ENCODE peak calls at places on chromosomes 5 and 9, in seven cellular contexts. L is heart right ventricle, B is choroid plexus epithelial cell, K is endodermal cell, X is cardiac fibroblast, H is A549, U is fibroblast of lung. N is an unnamed sample.

GRCh38 chr5:123035320-123035949 is 1.1 kb downstream of the PPIC start:
- DNase-seq in U (peak; percentile 36), H (peak; percentile 83), L (peak; percentile 27), K (peak; percentile 89), B (peak; percentile 43), X (peak; percentile 49), N (peak; percentile 44)

GRCh38 chr5:139774980-139775654 is 20.5 kb upstream of the PSD2 start:
- DNase-seq in L (peak; percentile 71), U (peak; percentile 57), K (peak; percentile 99), X (peak; percentile 36), H (peak; percentile 63), B (peak; percentile 47), N (peak; percentile 69)

GRCh38 chr5:115983519-115983918 is 21.2 kb downstream of the LVRN start:
- DNase-seq in L (no peak), K (no peak), U (no peak), B (no peak), H (no peak), X (no peak), N (no peak)

GRCh38 chr5:16508730-16509531 is 43.3 kb upstream of the ZNF622 start:
- DNase-seq in H (peak; percentile 12), L (peak; percentile 74), K (peak; percentile 85), X (peak; percentile 59), U (no peak), B (no peak), N (no peak)

GRCh38 chr9:90894956-90895687 is 93.5 kb downstream of the SYK start:
- DNase-seq in H (peak; percentile 22), B (peak; percentile 35), K (peak; percentile 72), U (peak; percentile 14), X (peak; percentile 18), L (no peak), N (no peak)

GRCh38 chr9:115250646-115251045 is 132.7 kb upstream of the TNC start:
- DNase-seq in X (peak; percentile 90), B (peak; percentile 93), L (no peak), K (peak; percentile 64), H (no peak), U (peak; percentile 86), N (no peak)

GRCh38 chr5:121974261-121974660 is 12.5 kb downstream of the SRFBP1 start:
- DNase-seq in H (no peak), U (peak; percentile 80), K (no peak), B (peak; percentile 89), L (no peak), X (peak; percentile 74), N (no peak)

GRCh38 chr9:119951090-119951489 is 581.9 kb upstream of the BRINP1 start:
- DNase-seq in B (peak; percentile 12), H (no peak), K (peak; percentile 36), L (no peak), X (no peak), U (peak; percentile 4), N (no peak)

GRCh38 chr5:144697847-144698262 is 527.2 kb downstream of the KCTD16 start:
- DNase-seq in U (peak; percentile 96), H (peak; percentile 10), B (peak; percentile 69), X (peak; percentile 98), L (no peak), K (no peak), N (no peak)

GRCh38 chr9:37954581-37954981 is 50.7 kb upstream of the SLC25A51 start:
- DNase-seq in K (no peak), X (no peak), L (no peak), U (no peak), H (no peak), B (no peak), N (no peak)

GRCh38 chr5:32585122-32585445 is 273 bp upstream of the SUB1 start:
- DNase-seq in B (no peak), L (no peak), U (no peak), X (no peak), H (no peak), K (no peak), N (no peak)

GRCh38 chr5:141649056-141649688 is 2.0 kb downstream of the FCHSD1 start:
- DNase-seq in X (no peak), L (no peak), K (no peak), B (no peak), U (no peak), H (no peak), N (no peak)

GRCh38 chr5:102792705-102793104 is 37.6 kb downstream of the PAM start:
- DNase-seq in H (peak; percentile 20), L (no peak), K (no peak), X (peak; percentile 63), B (peak; percentile 70), U (peak; percentile 43), N (no peak)

GRCh38 chr5:16579142-16579541 is 37.7 kb downstream of the RETREG1 start:
- DNase-seq in H (no peak), X (no peak), K (no peak), B (no peak), L (peak; percentile 33), U (no peak), N (no peak)

GRCh38 chr5:29263836-29264235 is 1929.7 kb upstream of the CDH6 start:
- DNase-seq in H (peak; percentile 30), K (no peak), U (no peak), B (peak; percentile 10), L (no peak), X (no peak), N (no peak)

GRCh38 chr5:3510642-3511041 is 85.0 kb upstream of the IRX1 start:
- DNase-seq in H (no peak), B (no peak), U (no peak), X (no peak), L (no peak), K (no peak), N (no peak)

GRCh38 chr5:127228540-127229184 is 61.9 kb upstream of the MEGF10 start:
- DNase-seq in U (no peak), K (peak; percentile 68), X (no peak), H (no peak), B (peak; percentile 11), L (no peak), N (peak; percentile 15)

GRCh38 chr5:133489632-133490031 is 122.7 kb downstream of the FSTL4 start:
- DNase-seq in K (peak; percentile 38), H (peak; percentile 40), B (no peak), L (no peak), U (no peak), X (no peak), N (no peak)

GRCh38 chr5:111755264-111755941 is 1.6 kb downstream of the NREP start:
- DNase-seq in B (no peak), X (peak; percentile 42), K (no peak), L (no peak), U (no peak), H (no peak), N (no peak)

GRCh38 chr5:43037929-43038510 is 2.1 kb downstream of the ANXA2R start:
- DNase-seq in X (peak; percentile 81), U (peak; percentile 97), B (peak; percentile 90), H (no peak), K (peak; percentile 65), L (peak; percentile 28), N (no peak)

GRCh38 chr5:14413331-14413750 is 168.3 kb upstream of the OTULINL start:
- DNase-seq in H (no peak), U (no peak), K (no peak), X (peak; percentile 75), L (no peak), B (peak; percentile 71), N (no peak)

GRCh38 chr5:27266184-27266583 is 227.8 kb upstream of the CDH9 start:
- DNase-seq in K (no peak), B (peak; percentile 15), H (no peak), U (peak; percentile 28), X (no peak), L (no peak), N (no peak)

GRCh38 chr9:92970467-92970923 is 23.2 kb downstream of the FGD3 start:
- DNase-seq in U (no peak), X (peak; percentile 44), H (no peak), B (peak; percentile 21), L (no peak), K (peak; percentile 82), N (no peak)

GRCh38 chr5:173890195-173890951 is 2.2 kb downstream of the CPEB4 start:
- DNase-seq in L (peak; percentile 42), B (peak; percentile 42), H (peak; percentile 48), K (peak; percentile 74), X (peak; percentile 42), U (peak; percentile 45), N (no peak)

GRCh38 chr5:37838152-37838932 is 1.5 kb downstream of the GDNF start:
- DNase-seq in B (no peak), H (peak; percentile 53), X (peak; percentile 57), K (peak; percentile 86), L (no peak), U (no peak), N (no peak)
- TF ChIP-seq CTCF in B (peak; percentile 36), H (no peak), X (peak; percentile 31), K (peak; percentile 54), L (no peak), U (no peak), N (no peak)

DNA sequence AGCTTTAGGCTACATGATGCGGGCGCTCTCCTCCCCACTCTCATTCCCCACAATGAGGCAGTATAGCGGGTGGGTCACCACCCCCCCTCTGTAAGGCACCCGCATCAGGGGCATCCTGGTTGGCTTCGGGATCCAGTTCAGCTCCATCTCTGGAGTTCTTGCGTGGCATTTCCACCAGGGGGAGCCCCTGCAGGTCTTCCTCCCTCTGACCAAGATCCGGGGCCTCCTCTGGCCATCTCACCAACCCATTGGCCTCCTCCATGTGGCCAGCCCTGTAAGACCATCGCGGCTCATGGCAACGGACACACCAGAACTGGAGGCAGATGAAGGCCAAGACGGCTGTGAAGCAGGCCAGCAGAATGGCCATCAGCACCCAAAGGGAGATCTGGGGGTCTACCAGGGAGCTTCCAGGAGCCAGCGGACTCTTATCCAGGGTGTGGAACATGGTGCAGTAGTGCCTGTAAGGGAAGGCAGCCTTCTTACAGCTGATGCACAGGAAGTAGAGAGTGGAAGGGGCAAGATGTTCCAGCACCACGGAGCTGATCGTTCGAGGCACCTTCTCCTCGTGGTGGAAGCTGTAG is 77.0 kb downstream of the CYFIP2 start:
- DNase-seq in L (no peak), U (no peak), X (peak; percentile 54), B (peak; percentile 46), H (peak; percentile 56), K (peak; percentile 81), N (no peak)
- TF ChIP-seq CTCF in L (peak; percentile 64), U (peak; percentile 19), X (peak; percentile 68), B (peak; percentile 75), H (peak; percentile 52), K (peak; percentile 77), N (no peak)

GRCh38 chr9:76911971-76912370 is 6.1 kb upstream of the PRUNE2 start:
- DNase-seq in H (no peak), X (peak; percentile 9), B (no peak), U (no peak), L (no peak), K (no peak), N (no peak)
- TF ChIP-seq CTCF in H (no peak), X (no peak), B (no peak), U (no peak), L (no peak), K (no peak), N (no peak)

GRCh38 chr9:36632892-36633291 is 60.2 kb downstream of the MELK start:
- DNase-seq in H (peak; percentile 36), U (peak; percentile 61), K (no peak), L (no peak), X (peak; percentile 64), B (peak; percentile 73), N (no peak)
- TF ChIP-seq CTCF in H (peak; percentile 67), U (peak; percentile 36), K (peak; percentile 77), L (peak; percentile 59), X (peak; percentile 49), B (peak; percentile 62), N (peak; percentile 16)

DNA sequence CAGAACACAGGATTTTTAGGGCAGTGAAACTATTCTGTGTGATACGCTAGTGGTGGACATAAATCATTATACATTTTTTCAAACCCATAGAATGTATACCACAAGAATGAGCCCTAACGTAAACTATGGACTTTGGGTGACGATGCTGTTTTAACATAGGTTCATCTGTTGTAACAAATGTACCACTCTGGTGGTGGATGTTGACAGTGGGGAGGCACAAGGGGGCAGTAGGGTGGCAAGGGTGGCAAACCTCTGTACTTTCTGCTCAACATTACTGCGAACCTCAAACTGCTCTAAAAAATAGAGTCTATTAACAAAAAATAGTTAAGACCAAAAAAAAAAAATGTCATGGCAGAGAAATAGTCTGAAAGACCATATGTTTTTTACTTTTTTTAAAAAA is 9.1 kb upstream of the MVB12B start:
- DNase-seq in L (no peak), U (peak; percentile 21), B (peak; percentile 17), H (no peak), K (no peak), X (peak; percentile 16), N (no peak)
- TF ChIP-seq CTCF in L (peak; percentile 54), U (peak; percentile 6), B (peak; percentile 7), H (no peak), K (peak; percentile 51), X (no peak), N (no peak)

N was measured in uterus.